ENCODE peak calls at places on chromosomes 1 and 21, in eight cellular contexts. B, T, V, M, O, A, K and W are unnamed samples.

GRCh38 chr1:212699104-212699838 is 369 bp downstream of the BATF3 start:
- DNase-seq in B (peak), T (peak), V (peak), M (peak), O (no peak), A (peak), K (peak), W (no peak)

GRCh38 chr1:52455686-52456085 is 51.3 kb downstream of the PRPF38A start:
- DNase-seq in B (no peak), T (no peak), V (no peak), M (no peak), O (no peak), A (no peak), K (no peak), W (no peak)

GRCh38 chr21:33064623-33064996 is 5.3 kb upstream of the OLIG1 start:
- DNase-seq in B (no peak), T (peak), V (peak), M (no peak), O (no peak), A (peak), K (no peak), W (peak)

GRCh38 chr1:29793101-29793546 is 556.8 kb downstream of the PTPRU start:
- DNase-seq in B (peak), T (peak), V (peak), M (peak), O (peak), A (peak), K (peak), W (peak)

GRCh38 chr1:9718006-9718680 is 66.6 kb downstream of the PIK3CD start:
- DNase-seq in B (no peak), T (no peak), V (no peak), M (no peak), O (no peak), A (no peak), K (no peak), W (no peak)

GRCh38 chr1:219555031-219555667 is 57.8 kb downstream of the ZC3H11B start:
- DNase-seq in B (no peak), T (no peak), V (peak), M (no peak), O (no peak), A (no peak), K (no peak), W (no peak)

GRCh38 chr1:107473065-107473464 is 332.2 kb downstream of the NTNG1 start:
- DNase-seq in B (no peak), T (no peak), V (no peak), M (no peak), O (no peak), A (no peak), K (no peak), W (no peak)

GRCh38 chr1:35577071-35577998 is 4.2 kb downstream of the TFAP2E start:
- DNase-seq in B (peak), T (peak), V (peak), M (peak), O (no peak), A (no peak), K (no peak), W (no peak)

GRCh38 chr1:203077367-203077766 is 8.4 kb downstream of the MYOG start:
- DNase-seq in B (no peak), T (no peak), V (no peak), M (no peak), O (no peak), A (no peak), K (no peak), W (no peak)

GRCh38 chr21:26719750-26720149 is 125.5 kb downstream of the ADAMTS1 start:
- DNase-seq in B (no peak), T (no peak), V (no peak), M (no peak), O (no peak), A (peak), K (no peak), W (peak)

GRCh38 chr1:12630946-12631540 is 12.8 kb upstream of the AADACL4 start:
- DNase-seq in B (no peak), T (no peak), V (no peak), M (no peak), O (no peak), A (no peak), K (no peak), W (no peak)

GRCh38 chr1:204623894-204624361 is 61.6 kb downstream of the LRRN2 start:
- DNase-seq in B (peak), T (no peak), V (peak), M (no peak), O (no peak), A (no peak), K (peak), W (no peak)

GRCh38 chr1:6121021-6121421 is 59.1 kb downstream of the CHD5 start:
- DNase-seq in B (no peak), T (no peak), V (no peak), M (peak), O (no peak), A (no peak), K (no peak), W (peak)

GRCh38 chr1:18716785-18717678 is 86.4 kb downstream of the PAX7 start:
- DNase-seq in B (no peak), T (no peak), V (peak), M (no peak), O (no peak), A (no peak), K (no peak), W (no peak)

GRCh38 chr1:152519876-152520275 is 5.6 kb downstream of the CRCT1 start:
- DNase-seq in B (no peak), T (no peak), V (no peak), M (no peak), O (no peak), A (no peak), K (no peak), W (no peak)

GRCh38 chr1:34166191-34167090 is 1.4 kb upstream of the CSMD2 start:
- DNase-seq in B (no peak), T (no peak), V (peak), M (no peak), O (no peak), A (peak), K (no peak), W (peak)

GRCh38 chr1:115222616-115223402 is 115.2 kb downstream of the NGF start:
- DNase-seq in B (no peak), T (no peak), V (no peak), M (no peak), O (no peak), A (no peak), K (no peak), W (no peak)

GRCh38 chr21:44702973-44703730 is 6.2 kb downstream of the KRTAP10-12 start:
- DNase-seq in B (no peak), T (no peak), V (no peak), M (no peak), O (no peak), A (no peak), K (no peak), W (no peak)

GRCh38 chr1:112335351-112335750 is 60.7 kb upstream of the CTTNBP2NL start:
- DNase-seq in B (no peak), T (no peak), V (no peak), M (no peak), O (no peak), A (no peak), K (no peak), W (no peak)

GRCh38 chr1:35533596-35533995 is 23.6 kb downstream of the KIAA0319L start:
- DNase-seq in B (no peak), T (no peak), V (no peak), M (no peak), O (no peak), A (no peak), K (no peak), W (no peak)

GRCh38 chr1:166164995-166165660 is 1.7 kb downstream of the FAM78B start:
- DNase-seq in B (peak), T (peak), V (peak), M (peak), O (no peak), A (no peak), K (no peak), W (peak)

GRCh38 chr1:206503591-206504362 is 3.6 kb upstream of the RASSF5 start:
- DNase-seq in B (no peak), T (peak), V (no peak), M (peak), O (no peak), A (no peak), K (peak), W (peak)

GRCh38 chr1:109938556-109938955 is 27.9 kb downstream of the CSF1 start:
- DNase-seq in B (no peak), T (no peak), V (no peak), M (no peak), O (no peak), A (no peak), K (no peak), W (no peak)

GRCh38 chr1:162822391-162823200 is 32.1 kb downstream of the HSD17B7 start:
- DNase-seq in B (no peak), T (peak), V (peak), M (no peak), O (no peak), A (no peak), K (peak), W (no peak)

GRCh38 chr1:205983925-205984725 is 19.1 kb downstream of the RAB7B start:
- DNase-seq in B (peak), T (peak), V (peak), M (peak), O (no peak), A (peak), K (peak), W (peak)

GRCh38 chr21:45392206-45392971 is 12.6 kb upstream of the COL18A1 start:
- DNase-seq in B (no peak), T (no peak), V (no peak), M (no peak), O (no peak), A (no peak), K (no peak), W (no peak)

GRCh38 chr1:157359309-157360020 is 192.8 kb downstream of the FCRL5 start:
- DNase-seq in B (no peak), T (no peak), V (no peak), M (no peak), O (no peak), A (no peak), K (no peak), W (no peak)

GRCh38 chr1:17012775-17013501 is 1.2 kb upstream of the ATP13A2 start:
- DNase-seq in B (no peak), T (no peak), V (peak), M (peak), O (no peak), A (no peak), K (no peak), W (no peak)

GRCh38 chr1:172820759-172821158 is 161.9 kb downstream of the FASLG start:
- DNase-seq in B (no peak), T (no peak), V (no peak), M (no peak), O (no peak), A (no peak), K (no peak), W (no peak)

GRCh38 chr1:20672265-20672632 is 11.1 kb upstream of the DDOST start:
- DNase-seq in B (no peak), T (no peak), V (no peak), M (no peak), O (no peak), A (no peak), K (no peak), W (no peak)

GRCh38 chr1:117313555-117313954 is 53.7 kb upstream of the MAN1A2 start:
- DNase-seq in B (no peak), T (no peak), V (no peak), M (no peak), O (no peak), A (no peak), K (no peak), W (no peak)

GRCh38 chr1:190001187-190001586 is 476.5 kb downstream of the BRINP3 start:
- DNase-seq in B (no peak), T (no peak), V (no peak), M (no peak), O (no peak), A (no peak), K (no peak), W (no peak)

GRCh38 chr1:115771847-115772457 is 3.4 kb upstream of the CASQ2 start:
- DNase-seq in B (peak), T (peak), V (peak), M (peak), O (no peak), A (peak), K (peak), W (no peak)

GRCh38 chr21:28642891-28643290 is 349.8 kb downstream of the LTN1 start:
- DNase-seq in B (no peak), T (no peak), V (no peak), M (no peak), O (no peak), A (no peak), K (no peak), W (no peak)

GRCh38 chr1:183022202-183023145 is 746 bp upstream of the LAMC1 start:
- DNase-seq in B (peak), T (peak), V (peak), M (peak), O (peak), A (peak), K (peak), W (peak)

DNA sequence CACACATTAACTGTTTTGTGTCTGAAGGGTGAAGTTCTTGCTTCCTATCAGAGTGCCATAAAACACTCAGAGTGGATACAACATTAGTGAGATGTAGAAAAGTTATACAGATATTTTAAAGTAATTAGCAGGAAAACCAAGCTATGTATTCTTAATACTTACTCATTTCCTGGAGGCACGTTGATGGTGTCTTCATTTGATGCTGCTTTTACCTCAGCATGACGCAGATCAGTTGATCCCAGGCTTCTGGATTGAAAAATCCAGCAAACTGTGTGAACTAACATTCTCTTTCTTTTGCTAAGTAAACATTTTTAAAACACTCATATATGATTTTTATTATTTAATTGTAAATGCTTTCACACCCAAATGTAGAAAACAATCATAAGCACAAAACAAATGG is 198.7 kb downstream of the LRRC7 start:
- DNase-seq in B (no peak), T (no peak), V (no peak), M (no peak), O (no peak), A (no peak), K (no peak), W (no peak)
- H3K27ac ChIP-seq in B (no peak), T (no peak), V (no peak), M (no peak), O (no peak), A (no peak), K (no peak), W (no peak)

DNA sequence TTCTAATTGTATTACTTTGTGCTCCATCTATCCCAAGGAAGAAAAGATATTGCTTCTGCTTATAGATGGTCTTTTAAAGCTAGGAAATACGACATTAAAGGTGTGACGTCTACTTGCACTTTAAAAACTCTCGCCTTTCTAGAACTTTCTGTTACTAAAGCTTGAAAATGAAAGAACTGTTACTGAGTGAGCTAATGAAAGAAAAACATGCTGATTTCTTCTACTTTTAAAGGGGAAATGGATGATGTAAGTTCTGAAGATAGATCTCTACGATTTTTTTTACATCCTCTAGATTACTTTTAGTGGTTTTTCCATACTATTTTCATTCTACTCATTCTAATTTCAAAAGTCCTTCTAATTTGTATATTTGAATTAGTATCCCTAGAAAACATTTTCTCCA is 387.5 kb downstream of the USP25 start:
- DNase-seq in B (no peak), T (peak), V (no peak), M (no peak), O (no peak), A (no peak), K (no peak), W (no peak)
- H3K27ac ChIP-seq in B (no peak), T (peak), V (no peak), M (peak), O (peak), A (no peak), K (no peak), W (peak)

DNA sequence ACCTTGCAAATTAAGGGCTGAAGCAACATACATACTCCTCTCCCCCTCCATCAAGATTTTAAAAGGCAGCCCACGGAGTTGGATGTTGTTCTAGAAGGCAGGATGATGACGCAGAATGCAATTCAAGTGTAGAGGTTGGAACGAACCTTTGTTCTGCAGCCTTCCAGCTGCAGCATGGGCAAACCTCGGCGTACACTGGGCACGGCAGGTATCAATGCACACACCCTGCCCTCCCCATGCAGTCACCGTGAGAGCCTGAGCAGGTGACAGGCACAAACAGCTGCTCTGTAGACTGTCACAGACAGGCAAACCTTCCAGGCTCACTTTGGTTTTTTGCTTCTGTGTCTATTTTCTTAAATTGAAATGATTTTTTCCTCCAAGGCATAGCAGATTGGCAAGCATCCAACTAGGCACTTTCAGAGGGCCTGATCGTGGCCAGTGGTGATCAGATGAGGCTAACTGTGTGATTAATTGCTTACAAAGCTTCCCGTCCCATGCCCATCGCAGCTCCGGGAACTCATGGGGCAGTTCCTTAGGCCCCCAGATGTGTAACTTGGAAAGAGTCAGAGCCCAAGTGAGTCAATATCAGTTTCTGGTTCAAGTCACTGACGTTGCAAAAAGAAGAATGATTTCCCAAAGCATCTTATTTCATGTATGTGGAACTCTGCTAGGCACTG is 82.3 kb downstream of the ITPKB start:
- DNase-seq in B (peak), T (peak), V (no peak), M (no peak), O (no peak), A (peak), K (no peak), W (no peak)
- H3K27ac ChIP-seq in B (no peak), T (peak), V (no peak), M (peak), O (peak), A (no peak), K (no peak), W (no peak)

DNA sequence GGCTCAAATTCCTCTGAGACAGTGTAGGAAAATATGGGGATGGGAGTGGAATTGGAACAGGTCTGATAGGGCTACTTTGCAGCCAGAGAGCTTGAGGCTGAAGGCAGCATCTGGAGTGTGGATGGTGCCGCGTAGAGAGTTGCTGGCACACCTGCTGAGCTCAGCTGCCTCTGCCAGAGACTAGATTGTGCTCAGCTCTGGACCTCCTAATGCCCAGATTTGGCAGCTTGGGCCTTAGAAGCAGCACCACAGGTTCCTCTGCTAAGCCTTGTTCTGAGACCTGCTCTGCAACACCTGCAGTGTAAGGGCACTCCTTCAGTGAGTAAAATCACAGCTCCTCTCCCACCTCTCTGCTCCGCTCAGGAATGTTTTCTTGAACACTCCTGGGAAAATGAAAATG is 23.3 kb downstream of the ACOT11 start:
- DNase-seq in B (no peak), T (peak), V (no peak), M (no peak), O (no peak), A (no peak), K (no peak), W (no peak)
- H3K27ac ChIP-seq in B (no peak), T (peak), V (no peak), M (no peak), O (no peak), A (no peak), K (peak), W (no peak)

GRCh38 chr1:221122501-221122900 is 243.3 kb downstream of the HLX start:
- DNase-seq in B (no peak), T (no peak), V (no peak), M (no peak), O (no peak), A (no peak), K (no peak), W (no peak)

GRCh38 chr1:221117548-221117951 is 238.3 kb downstream of the HLX start:
- DNase-seq in B (no peak), T (no peak), V (no peak), M (no peak), O (no peak), A (no peak), K (no peak), W (no peak)

GRCh38 chr1:221118176-221118937 is 239.1 kb downstream of the HLX start:
- DNase-seq in B (no peak), T (no peak), V (no peak), M (no peak), O (no peak), A (no peak), K (no peak), W (no peak)

GRCh38 chr1:221118938-221119320 is 239.7 kb downstream of the HLX start:
- DNase-seq in B (no peak), T (no peak), V (no peak), M (no peak), O (no peak), A (no peak), K (no peak), W (no peak)

DNA sequence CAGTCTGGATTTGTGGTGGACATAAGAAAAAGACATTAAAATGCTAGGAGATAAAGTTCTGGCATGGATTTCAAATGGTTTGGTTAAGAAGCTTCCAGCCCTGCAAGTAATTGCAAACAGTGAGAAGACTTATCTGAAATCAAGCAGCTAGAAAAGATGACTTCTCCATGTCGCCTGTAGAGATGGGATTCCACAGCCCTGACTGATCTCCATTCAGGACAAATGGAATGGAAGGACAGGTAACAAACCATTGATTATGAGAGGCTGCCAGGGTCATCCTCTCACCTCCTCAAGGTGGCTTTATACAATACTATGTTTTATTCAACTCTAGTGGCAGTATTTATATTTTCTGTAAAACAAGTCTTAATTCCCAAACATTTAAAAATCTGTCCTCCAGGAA is 237.9 kb downstream of the HLX start:
- DNase-seq in B (no peak), T (no peak), V (no peak), M (no peak), O (no peak), A (no peak), K (no peak), W (no peak)
- H3K27ac ChIP-seq in B (no peak), T (no peak), V (no peak), M (no peak), O (no peak), A (no peak), K (no peak), W (no peak)

GRCh38 chr21:35050348-35051286 is 1.5 kb upstream of the RUNX1 start:
- DNase-seq in B (peak), T (no peak), V (no peak), M (no peak), O (no peak), A (no peak), K (no peak), W (no peak)
- H3K27ac ChIP-seq in B (peak), T (no peak), V (no peak), M (peak), O (no peak), A (peak), K (no peak), W (no peak)

GRCh38 chr1:54224233-54224632 is 24.3 kb downstream of the MRPL37 start:
- DNase-seq in B (no peak), T (no peak), V (no peak), M (no peak), O (no peak), A (no peak), K (no peak), W (no peak)
- H3K27ac ChIP-seq in B (no peak), T (no peak), V (no peak), M (no peak), O (no peak), A (no peak), K (no peak), W (peak)